ENCODE peak calls at places on chromosomes 4 and X, in four cellular contexts. D, H, P and A are unnamed samples.

GRCh38 chr4:166318810-166319525 is 445.9 kb downstream of the TLL1 start:
- DNase-seq in D (no peak), H (no peak), P (no peak), A (no peak)

GRCh38 chr4:169621754-169622481 is 1.5 kb downstream of the CLCN3 start:
- DNase-seq in H (no peak), D (no peak), P (no peak), A (no peak)

GRCh38 chr4:45370370-45370769 is 644.0 kb upstream of the GNPDA2 start:
- DNase-seq in D (no peak), H (no peak), P (no peak), A (no peak)

GRCh38 chr4:145840162-145840768 is 98.4 kb downstream of the ZNF827 start:
- DNase-seq in P (no peak), D (no peak), H (peak; percentile 15), A (no peak)

GRCh38 chr4:108355523-108356208 is 186.9 kb upstream of the LEF1 start:
- DNase-seq in H (no peak), D (no peak), P (no peak), A (no peak)

GRCh38 chrX:10089378-10089795 is 67.4 kb upstream of the CLCN4 start:
- DNase-seq in P (no peak), H (no peak), D (no peak), A (no peak)

GRCh38 chr4:139085141-139085540 is 69.6 kb downstream of the NOCT start:
- DNase-seq in H (no peak), P (no peak), D (no peak), A (no peak)

GRCh38 chr4:133555671-133556070 is 406.6 kb downstream of the PCDH10 start:
- DNase-seq in H (no peak), D (no peak), P (no peak), A (no peak)

GRCh38 chr4:103786014-103786413 is 66.2 kb upstream of the TACR3 start:
- DNase-seq in H (peak; percentile 57), P (no peak), D (no peak), A (no peak)